ENCODE peak calls at places on chromosomes 11 and 22, in four cellular contexts. One of them, this sample, is unnamed.

GRCh38 chr11:126115253-126115540 is 52.5 kb upstream of the CDON start:
- DNase-seq in PC-3: peak; percentile 45
- DNase-seq in SK-N-SH: peak; percentile 84
- DNase-seq in GM23248: peak; percentile 68
- DNase-seq in this sample: peak; percentile 68

GRCh38 chr11:26905368-26905767 is 88.5 kb upstream of the FIBIN start:
- DNase-seq in PC-3: no peak
- DNase-seq in SK-N-SH: peak; percentile 2
- DNase-seq in GM23248: peak; percentile 74
- DNase-seq in this sample: no peak

GRCh38 chr11:124724854-124725718 is 14.7 kb upstream of the NRGN start:
- DNase-seq in PC-3: no peak
- DNase-seq in SK-N-SH: no peak
- DNase-seq in GM23248: no peak
- DNase-seq in this sample: peak; percentile 62

GRCh38 chr11:104001474-104001873 is 35.0 kb upstream of the DDI1 start:
- DNase-seq in PC-3: no peak
- DNase-seq in SK-N-SH: no peak
- DNase-seq in GM23248: peak; percentile 18
- DNase-seq in this sample: no peak

GRCh38 chr11:77669848-77670511 is 32.4 kb upstream of the CLNS1A start:
- DNase-seq in PC-3: peak; percentile 68
- DNase-seq in SK-N-SH: no peak
- DNase-seq in GM23248: peak; percentile 4
- DNase-seq in this sample: peak; percentile 30

GRCh38 chr11:70570693-70571395 is 172.5 kb downstream of the CTTN start:
- DNase-seq in PC-3: no peak
- DNase-seq in SK-N-SH: no peak
- DNase-seq in GM23248: no peak
- DNase-seq in this sample: no peak

GRCh38 chr11:133719532-133720235 is 125.6 kb downstream of the SPATA19 start:
- DNase-seq in PC-3: no peak
- DNase-seq in SK-N-SH: no peak
- DNase-seq in GM23248: no peak
- DNase-seq in this sample: no peak

GRCh38 chr11:116993599-116993998 is 104.6 kb downstream of the SIK3 start:
- DNase-seq in PC-3: no peak
- DNase-seq in SK-N-SH: peak; percentile 58
- DNase-seq in GM23248: no peak
- DNase-seq in this sample: peak; percentile 11

GRCh38 chr11:127205688-127206217 is 205.2 kb upstream of the KIRREL3 start:
- DNase-seq in PC-3: no peak
- DNase-seq in SK-N-SH: no peak
- DNase-seq in GM23248: no peak
- DNase-seq in this sample: no peak

GRCh38 chr11:21625982-21626381 is 566.9 kb upstream of the ANO5 start:
- DNase-seq in PC-3: no peak
- DNase-seq in SK-N-SH: no peak
- DNase-seq in GM23248: peak; percentile 2
- DNase-seq in this sample: no peak

GRCh38 chr11:120594746-120595145 is 83.2 kb downstream of the GRIK4 start:
- DNase-seq in PC-3: no peak
- DNase-seq in SK-N-SH: no peak
- DNase-seq in GM23248: no peak
- DNase-seq in this sample: no peak

GRCh38 chr11:72039108-72039850 is 40.6 kb downstream of the IL18BP start:
- DNase-seq in PC-3: no peak
- DNase-seq in SK-N-SH: peak; percentile 64
- DNase-seq in GM23248: peak; percentile 63
- DNase-seq in this sample: peak; percentile 67

GRCh38 chr22:17201285-17201945 is 17.8 kb downstream of the ADA2 start:
- DNase-seq in PC-3: peak; percentile 21
- DNase-seq in SK-N-SH: no peak
- DNase-seq in GM23248: peak; percentile 29
- DNase-seq in this sample: peak; percentile 35

GRCh38 chr11:47099213-47099917 is 77.3 kb downstream of the ARFGAP2 start:
- DNase-seq in PC-3: no peak
- DNase-seq in SK-N-SH: peak; percentile 39
- DNase-seq in GM23248: no peak
- DNase-seq in this sample: no peak

GRCh38 chr11:92512204-92512569 is 287.6 kb downstream of the FAT3 start:
- DNase-seq in PC-3: no peak
- DNase-seq in SK-N-SH: no peak
- DNase-seq in GM23248: no peak
- DNase-seq in this sample: no peak

GRCh38 chr11:68148071-68148805 is 27.1 kb upstream of the CHKA start:
- DNase-seq in PC-3: no peak
- DNase-seq in SK-N-SH: no peak
- DNase-seq in GM23248: no peak
- DNase-seq in this sample: no peak

GRCh38 chr11:945986-946385 is 20.3 kb downstream of the AP2A2 start:
- DNase-seq in PC-3: no peak
- DNase-seq in SK-N-SH: no peak
- DNase-seq in GM23248: no peak
- DNase-seq in this sample: peak; percentile 68

GRCh38 chr11:67645521-67646457 is 4.7 kb downstream of the ACY3 start:
- DNase-seq in PC-3: no peak
- DNase-seq in SK-N-SH: no peak
- DNase-seq in GM23248: no peak
- DNase-seq in this sample: no peak

GRCh38 chr11:112613051-112613972 is 347.9 kb upstream of the NCAM1 start:
- DNase-seq in PC-3: peak; percentile 42
- DNase-seq in SK-N-SH: peak; percentile 74
- DNase-seq in GM23248: peak; percentile 77
- DNase-seq in this sample: no peak

GRCh38 chr11:117217685-117218084 is 14.2 kb downstream of the PCSK7 start:
- DNase-seq in PC-3: no peak
- DNase-seq in SK-N-SH: no peak
- DNase-seq in GM23248: no peak
- DNase-seq in this sample: no peak

GRCh38 chr22:39181778-39182177 is 29.3 kb upstream of the CBX7 start:
- DNase-seq in PC-3: no peak
- DNase-seq in SK-N-SH: no peak
- DNase-seq in GM23248: no peak
- DNase-seq in this sample: no peak

GRCh38 chr11:34744511-34744910 is 123.6 kb downstream of the EHF start:
- DNase-seq in PC-3: no peak
- DNase-seq in SK-N-SH: no peak
- DNase-seq in GM23248: peak; percentile 3
- DNase-seq in this sample: no peak

GRCh38 chr11:47980907-47981621 is 705 bp downstream of the PTPRJ start:
- DNase-seq in PC-3: peak; percentile 39
- DNase-seq in SK-N-SH: peak; percentile 93
- DNase-seq in GM23248: peak; percentile 82
- DNase-seq in this sample: peak; percentile 81

GRCh38 chr11:102157219-102157618 is 47.0 kb downstream of the YAP1 start:
- DNase-seq in PC-3: peak; percentile 83
- DNase-seq in SK-N-SH: no peak
- DNase-seq in GM23248: peak; percentile 73
- DNase-seq in this sample: peak; percentile 49

GRCh38 chr11:57481915-57482781 is 21.8 kb downstream of the RTN4RL2 start:
- DNase-seq in PC-3: no peak
- DNase-seq in SK-N-SH: no peak
- DNase-seq in GM23248: no peak
- DNase-seq in this sample: no peak

GRCh38 chr11:31817621-31818493 is 6.7 kb upstream of the PAX6 start:
- DNase-seq in PC-3: no peak
- DNase-seq in SK-N-SH: peak; percentile 36
- DNase-seq in GM23248: no peak
- DNase-seq in this sample: no peak

GRCh38 chr22:25080855-25081254 is 118.8 kb upstream of the CRYBB3 start:
- DNase-seq in PC-3: no peak
- DNase-seq in SK-N-SH: no peak
- DNase-seq in GM23248: no peak
- DNase-seq in this sample: no peak

GRCh38 chr22:24555160-24555495 is 190 bp upstream of the GUCD1 start:
- DNase-seq in PC-3: peak; percentile 96
- DNase-seq in SK-N-SH: peak; percentile 99
- DNase-seq in GM23248: peak; percentile 99
- DNase-seq in this sample: peak; percentile 99

GRCh38 chr11:94650756-94651155 is 83.6 kb downstream of the PIWIL4 start:
- DNase-seq in PC-3: no peak
- DNase-seq in SK-N-SH: no peak
- DNase-seq in GM23248: peak; percentile 92
- DNase-seq in this sample: peak; percentile 45

GRCh38 chr11:110125632-110126031 is 32.4 kb downstream of the ZC3H12C start:
- DNase-seq in PC-3: no peak
- DNase-seq in SK-N-SH: no peak
- DNase-seq in GM23248: peak; percentile 50
- DNase-seq in this sample: peak; percentile 47

GRCh38 chr11:114525682-114526081 is 34.0 kb downstream of the NXPE1 start:
- DNase-seq in PC-3: no peak
- DNase-seq in SK-N-SH: no peak
- DNase-seq in GM23248: no peak
- DNase-seq in this sample: no peak

GRCh38 chr22:38921801-38922200 is 35.6 kb upstream of the APOBEC3A start:
- DNase-seq in PC-3: no peak
- DNase-seq in SK-N-SH: no peak
- DNase-seq in GM23248: no peak
- DNase-seq in this sample: peak; percentile 69

GRCh38 chr11:108027057-108027456 is 18.4 kb downstream of the CUL5 start:
- DNase-seq in PC-3: no peak
- DNase-seq in SK-N-SH: no peak
- DNase-seq in GM23248: no peak
- DNase-seq in this sample: no peak

GRCh38 chr11:115910379-115910778 is 406.2 kb upstream of the CADM1 start:
- DNase-seq in PC-3: no peak
- DNase-seq in SK-N-SH: no peak
- DNase-seq in GM23248: no peak
- DNase-seq in this sample: no peak

GRCh38 chr11:77206264-77207018 is 78.4 kb downstream of the MYO7A start:
- DNase-seq in PC-3: no peak
- DNase-seq in SK-N-SH: peak; percentile 11
- DNase-seq in GM23248: no peak
- DNase-seq in this sample: no peak

GRCh38 chr11:128521697-128522062 is 65.7 kb downstream of the ETS1 start:
- DNase-seq in PC-3: no peak
- DNase-seq in SK-N-SH: peak; percentile 51
- DNase-seq in GM23248: peak; percentile 43
- DNase-seq in this sample: no peak
- H3K27me3 ChIP-seq in PC-3: no peaks in the 10 kb centered on the region
- H3K27me3 ChIP-seq in SK-N-SH: no peaks in the 10 kb centered on the region
- H3K27me3 ChIP-seq in GM23248: no peaks in the 10 kb centered on the region
- H3K27me3 ChIP-seq in this sample: no peaks in the 10 kb centered on the region

DNA sequence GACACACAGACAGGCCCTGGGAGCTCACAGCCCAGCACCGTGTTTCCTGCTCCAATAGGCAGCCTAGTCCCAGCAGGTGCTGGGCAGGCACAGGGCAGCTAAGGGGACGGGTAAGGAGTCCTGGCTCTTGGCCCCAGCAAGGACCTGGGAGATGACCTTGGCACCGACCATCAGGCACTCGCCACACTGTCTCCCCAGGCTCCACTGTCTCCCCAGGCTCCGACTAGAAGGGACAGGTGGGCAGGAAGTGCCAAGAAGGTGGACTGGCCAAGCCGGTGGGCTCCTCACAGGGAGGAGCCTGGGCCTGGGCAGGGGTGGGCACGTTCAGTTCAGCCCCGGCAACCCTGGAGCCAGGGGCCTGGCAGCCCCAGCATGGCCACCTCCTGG is 193.9 kb downstream of the IGLL1 start:
- DNase-seq in PC-3: no peak
- DNase-seq in SK-N-SH: no peak
- DNase-seq in GM23248: no peak
- DNase-seq in this sample: no peak
- H2AFZ ChIP-seq in PC-3: no peak overlapping the region
- H2AFZ ChIP-seq in SK-N-SH: no peak overlapping the region
- H2AFZ ChIP-seq in GM23248: no peak overlapping the region
- H2AFZ ChIP-seq in this sample: no peak overlapping the region

DNA sequence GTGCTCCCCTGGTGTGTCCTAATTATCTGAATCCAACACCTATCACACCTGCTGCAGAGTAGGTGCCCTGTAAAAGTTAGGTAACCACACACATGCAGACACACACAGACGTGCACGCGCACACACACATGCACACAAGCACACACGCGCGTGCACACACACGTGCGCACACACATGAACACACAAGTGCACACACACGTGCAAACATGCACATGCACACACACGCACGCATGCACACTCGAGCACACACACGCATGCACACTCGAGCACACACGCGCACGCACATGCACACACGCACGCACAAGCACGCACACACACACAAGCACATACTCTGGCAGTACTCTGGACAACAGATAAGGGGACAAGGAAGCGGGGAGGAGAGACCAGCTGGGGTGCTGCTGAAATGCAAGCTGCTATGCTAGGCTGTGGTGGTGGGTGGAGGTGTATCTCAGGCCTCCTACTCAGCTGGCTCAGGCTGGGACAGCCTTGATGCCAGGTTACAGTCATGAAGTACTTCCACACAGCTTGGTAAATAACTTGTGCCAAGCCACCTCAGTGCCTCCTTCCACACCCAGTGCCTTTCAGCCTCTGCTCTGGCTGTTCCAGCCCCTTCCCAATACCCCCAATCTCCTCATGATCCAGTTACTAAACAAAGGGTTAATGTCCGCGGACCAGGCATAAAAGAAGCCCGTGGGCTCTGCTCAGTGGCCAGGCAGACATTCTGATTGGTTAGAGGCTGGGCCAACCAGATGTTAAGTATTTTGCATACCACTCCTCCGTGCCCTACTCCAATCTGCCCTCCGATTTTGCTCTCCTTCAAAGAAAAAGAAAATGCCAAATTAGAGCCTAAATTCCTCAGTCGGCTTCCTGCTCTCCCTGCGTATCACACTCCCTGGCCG is 374.1 kb downstream of the TENM4 start:
- DNase-seq in PC-3: no peak
- DNase-seq in SK-N-SH: peak; percentile 94
- DNase-seq in GM23248: no peak
- DNase-seq in this sample: no peak
- TF ChIP-seq EZH2phosphoT487 in PC-3: no peak
- TF ChIP-seq EZH2phosphoT487 in SK-N-SH: no peak
- TF ChIP-seq EZH2phosphoT487 in GM23248: no peak
- TF ChIP-seq EZH2phosphoT487 in this sample: no peak

GRCh38 chr11:119530503-119530902 is 107.5 kb upstream of the THY1 start:
- DNase-seq in PC-3: no peak
- DNase-seq in SK-N-SH: no peak
- DNase-seq in GM23248: no peak
- DNase-seq in this sample: peak; percentile 32
- H3K27me3 ChIP-seq in PC-3: peaks cover 7% of the 10 kb centered on the region
- H3K27me3 ChIP-seq in SK-N-SH: peaks cover 10% of the 10 kb centered on the region
- H3K27me3 ChIP-seq in GM23248: peaks cover 45% of the 10 kb centered on the region
- H3K27me3 ChIP-seq in this sample: peaks cover 3% of the 10 kb centered on the region

This sample was measured in hepatocyte.